ENCODE peak calls at places on chromosomes 16 and 17, in ten cellular contexts. One of them, this sample, is unnamed.

GRCh38 chr16:89349947-89350633 is 132.6 kb downstream of the ZNF778 start:
- DNase-seq in psoas muscle: no peak
- DNase-seq in brain microvascular endothelial cell: no peak
- DNase-seq in RWPE2: no peak
- DNase-seq in transverse colon: no peak
- DNase-seq in left ventricle myocardium inferior: no peak
- DNase-seq in lower lobe of right lung: no peak
- DNase-seq in adrenal gland: no peak
- DNase-seq in HFFc6: no peak
- DNase-seq in lower leg skin: no peak
- DNase-seq in this sample: no peak

GRCh38 chr17:6480325-6480675 is 36.0 kb downstream of the PIMREG start:
- DNase-seq in lower leg skin: no peak
- DNase-seq in psoas muscle: no peak
- DNase-seq in HFFc6: no peak
- DNase-seq in transverse colon: no peak
- DNase-seq in brain microvascular endothelial cell: no peak
- DNase-seq in left ventricle myocardium inferior: no peak
- DNase-seq in lower lobe of right lung: no peak
- DNase-seq in RWPE2: no peak
- DNase-seq in adrenal gland: no peak
- DNase-seq in this sample: no peak

GRCh38 chr16:66131156-66131807 is 235.2 kb upstream of the CDH5 start:
- DNase-seq in RWPE2: no peak
- DNase-seq in transverse colon: no peak
- DNase-seq in lower lobe of right lung: no peak
- DNase-seq in adrenal gland: no peak
- DNase-seq in HFFc6: peak; percentile 61
- DNase-seq in left ventricle myocardium inferior: no peak
- DNase-seq in lower leg skin: no peak
- DNase-seq in psoas muscle: no peak
- DNase-seq in brain microvascular endothelial cell: peak; percentile 24
- DNase-seq in this sample: no peak

GRCh38 chr17:39772987-39773664 is 35.4 kb downstream of the GRB7 start:
- DNase-seq in psoas muscle: no peak
- DNase-seq in HFFc6: no peak
- DNase-seq in adrenal gland: no peak
- DNase-seq in left ventricle myocardium inferior: no peak
- DNase-seq in brain microvascular endothelial cell: no peak
- DNase-seq in lower leg skin: no peak
- DNase-seq in RWPE2: no peak
- DNase-seq in lower lobe of right lung: no peak
- DNase-seq in transverse colon: no peak
- DNase-seq in this sample: no peak

GRCh38 chr17:82120148-82120547 is 22.1 kb upstream of the FASN start:
- DNase-seq in transverse colon: no peak
- DNase-seq in adrenal gland: no peak
- DNase-seq in RWPE2: no peak
- DNase-seq in HFFc6: peak; percentile 83
- DNase-seq in lower leg skin: no peak
- DNase-seq in brain microvascular endothelial cell: no peak
- DNase-seq in psoas muscle: no peak
- DNase-seq in lower lobe of right lung: no peak
- DNase-seq in left ventricle myocardium inferior: no peak
- DNase-seq in this sample: no peak

GRCh38 chr16:1638757-1639156 is 26.6 kb downstream of the CRAMP1 start:
- DNase-seq in HFFc6: no peak
- DNase-seq in brain microvascular endothelial cell: no peak
- DNase-seq in transverse colon: no peak
- DNase-seq in RWPE2: no peak
- DNase-seq in adrenal gland: no peak
- DNase-seq in left ventricle myocardium inferior: no peak
- DNase-seq in lower leg skin: no peak
- DNase-seq in psoas muscle: no peak
- DNase-seq in lower lobe of right lung: no peak
- DNase-seq in this sample: no peak

GRCh38 chr17:50100480-50100883 is 5.3 kb downstream of the PDK2 start:
- DNase-seq in lower leg skin: no peak
- DNase-seq in HFFc6: no peak
- DNase-seq in lower lobe of right lung: peak; percentile 9
- DNase-seq in psoas muscle: no peak
- DNase-seq in brain microvascular endothelial cell: no peak
- DNase-seq in RWPE2: no peak
- DNase-seq in left ventricle myocardium inferior: no peak
- DNase-seq in transverse colon: peak; percentile 70
- DNase-seq in adrenal gland: no peak
- DNase-seq in this sample: no peak

GRCh38 chr17:57032343-57032742 is 52.7 kb upstream of the AKAP1 start:
- DNase-seq in transverse colon: peak; percentile 70
- DNase-seq in left ventricle myocardium inferior: peak; percentile 36
- DNase-seq in HFFc6: no peak
- DNase-seq in psoas muscle: no peak
- DNase-seq in adrenal gland: no peak
- DNase-seq in RWPE2: no peak
- DNase-seq in lower leg skin: no peak
- DNase-seq in brain microvascular endothelial cell: no peak
- DNase-seq in lower lobe of right lung: peak; percentile 63
- DNase-seq in this sample: no peak

GRCh38 chr17:2755941-2756724 is 6.7 kb upstream of the CCDC92B start:
- DNase-seq in left ventricle myocardium inferior: no peak
- DNase-seq in lower lobe of right lung: no peak
- DNase-seq in lower leg skin: no peak
- DNase-seq in RWPE2: no peak
- DNase-seq in psoas muscle: no peak
- DNase-seq in transverse colon: no peak
- DNase-seq in brain microvascular endothelial cell: peak; percentile 3
- DNase-seq in HFFc6: no peak
- DNase-seq in adrenal gland: no peak
- DNase-seq in this sample: no peak

DNA sequence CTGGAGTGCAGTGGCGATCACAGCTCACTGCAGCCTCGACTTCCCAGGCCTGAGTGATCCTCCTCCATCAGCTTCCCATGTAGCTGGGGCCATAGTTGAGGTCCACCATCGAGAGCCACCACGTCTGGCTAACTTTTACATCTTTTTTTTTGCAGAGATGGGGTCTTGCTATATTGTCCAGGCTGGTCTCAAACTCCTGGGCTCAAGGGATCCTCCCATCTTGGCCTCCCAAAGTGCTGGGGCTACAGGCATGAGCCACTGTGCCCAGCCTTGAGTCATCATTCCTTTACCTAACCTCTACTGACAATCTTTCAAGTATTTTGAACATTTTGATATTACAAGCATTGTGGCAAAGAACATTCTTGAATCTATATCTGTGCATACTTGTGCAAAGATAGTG is 9.4 kb upstream of the CCDC92B start:
- DNase-seq in psoas muscle: no peak
- DNase-seq in RWPE2: no peak
- DNase-seq in lower lobe of right lung: no peak
- DNase-seq in left ventricle myocardium inferior: no peak
- DNase-seq in HFFc6: no peak
- DNase-seq in lower leg skin: no peak
- DNase-seq in transverse colon: no peak
- DNase-seq in adrenal gland: no peak
- DNase-seq in brain microvascular endothelial cell: no peak
- DNase-seq in this sample: no peak
- TF ChIP-seq CTCF in psoas muscle: no peak
- TF ChIP-seq CTCF in RWPE2: no peak
- TF ChIP-seq CTCF in lower lobe of right lung: no peak
- TF ChIP-seq CTCF in left ventricle myocardium inferior: no peak
- TF ChIP-seq CTCF in HFFc6: no peak
- TF ChIP-seq CTCF in lower leg skin: no peak
- TF ChIP-seq CTCF in transverse colon: no peak
- TF ChIP-seq CTCF in adrenal gland: no peak
- TF ChIP-seq CTCF in brain microvascular endothelial cell: no peak
- TF ChIP-seq CTCF in this sample: no peak

GRCh38 chr17:76796081-76796480 is 58.2 kb downstream of the MFSD11 start:
- DNase-seq in adrenal gland: no peak
- DNase-seq in brain microvascular endothelial cell: no peak
- DNase-seq in HFFc6: no peak
- DNase-seq in transverse colon: no peak
- DNase-seq in lower lobe of right lung: no peak
- DNase-seq in RWPE2: no peak
- DNase-seq in lower leg skin: no peak
- DNase-seq in psoas muscle: no peak
- DNase-seq in left ventricle myocardium inferior: no peak
- DNase-seq in this sample: no peak

GRCh38 chr17:76797441-76797840 is 59.5 kb downstream of the MFSD11 start:
- DNase-seq in HFFc6: no peak
- DNase-seq in psoas muscle: no peak
- DNase-seq in lower leg skin: no peak
- DNase-seq in lower lobe of right lung: no peak
- DNase-seq in left ventricle myocardium inferior: no peak
- DNase-seq in adrenal gland: no peak
- DNase-seq in brain microvascular endothelial cell: no peak
- DNase-seq in RWPE2: no peak
- DNase-seq in transverse colon: no peak
- DNase-seq in this sample: no peak

GRCh38 chr17:76791053-76791980 is 53.4 kb downstream of the MFSD11 start:
- DNase-seq in HFFc6: no peak
- DNase-seq in left ventricle myocardium inferior: no peak
- DNase-seq in RWPE2: no peak
- DNase-seq in adrenal gland: peak; percentile 32
- DNase-seq in lower leg skin: no peak
- DNase-seq in lower lobe of right lung: no peak
- DNase-seq in psoas muscle: peak; percentile 23
- DNase-seq in brain microvascular endothelial cell: peak; percentile 32
- DNase-seq in transverse colon: peak; percentile 63
- DNase-seq in this sample: no peak

GRCh38 chr17:76792348-76792747 is 54.4 kb downstream of the MFSD11 start:
- DNase-seq in RWPE2: no peak
- DNase-seq in lower leg skin: no peak
- DNase-seq in HFFc6: no peak
- DNase-seq in brain microvascular endothelial cell: no peak
- DNase-seq in left ventricle myocardium inferior: no peak
- DNase-seq in adrenal gland: no peak
- DNase-seq in psoas muscle: no peak
- DNase-seq in transverse colon: no peak
- DNase-seq in lower lobe of right lung: no peak
- DNase-seq in this sample: no peak

DNA sequence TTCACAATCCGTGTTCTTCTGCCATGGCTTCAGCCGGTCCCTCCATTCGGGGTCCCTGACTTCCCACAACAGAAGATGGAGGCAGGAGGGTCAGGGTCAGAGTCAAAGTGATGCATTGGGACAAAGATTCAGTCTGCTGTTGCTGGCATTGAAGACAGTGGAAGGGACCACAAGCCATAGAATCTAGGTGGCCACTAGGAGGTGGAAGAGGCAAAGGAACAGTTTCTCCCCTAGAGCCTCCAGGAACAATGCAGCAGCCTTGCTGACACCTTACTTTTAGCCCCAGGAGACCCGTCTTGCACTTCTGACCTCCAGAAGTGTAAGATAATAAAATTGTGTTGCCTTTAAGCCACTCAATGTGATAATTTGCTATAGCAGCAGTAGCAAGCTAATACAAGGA is 55.9 kb downstream of the MFSD11 start:
- DNase-seq in RWPE2: no peak
- DNase-seq in HFFc6: peak; percentile 23
- DNase-seq in psoas muscle: no peak
- DNase-seq in transverse colon: no peak
- DNase-seq in brain microvascular endothelial cell: peak; percentile 23
- DNase-seq in adrenal gland: no peak
- DNase-seq in lower lobe of right lung: no peak
- DNase-seq in lower leg skin: no peak
- DNase-seq in left ventricle myocardium inferior: no peak
- DNase-seq in this sample: no peak
- TF ChIP-seq CTCF in RWPE2: peak; percentile 45
- TF ChIP-seq CTCF in HFFc6: peak; percentile 75
- TF ChIP-seq CTCF in psoas muscle: no peak
- TF ChIP-seq CTCF in transverse colon: no peak
- TF ChIP-seq CTCF in brain microvascular endothelial cell: peak; percentile 75
- TF ChIP-seq CTCF in adrenal gland: no peak
- TF ChIP-seq CTCF in lower lobe of right lung: no peak
- TF ChIP-seq CTCF in lower leg skin: no peak
- TF ChIP-seq CTCF in left ventricle myocardium inferior: no peak
- TF ChIP-seq CTCF in this sample: peak; percentile 50

DNA sequence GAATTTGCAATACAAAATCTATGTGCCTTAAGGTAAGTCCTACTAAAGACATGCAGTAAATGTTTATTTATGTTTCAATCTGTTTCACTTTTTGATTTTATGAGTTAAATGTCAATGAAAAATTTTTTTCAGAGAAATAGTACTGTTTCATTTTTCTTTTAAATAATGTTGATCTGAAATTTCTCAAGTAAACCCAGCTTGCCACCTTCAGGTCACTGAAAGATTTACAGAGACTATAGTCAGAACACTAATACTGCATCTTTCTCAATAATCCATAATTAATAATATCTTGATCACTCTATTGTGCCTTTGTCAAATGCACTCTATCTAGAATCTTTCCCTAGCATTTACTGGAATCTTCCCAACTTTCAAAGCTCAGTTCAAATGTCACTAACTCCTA is 6.5 kb upstream of the DHX40 start:
- DNase-seq in lower lobe of right lung: no peak
- DNase-seq in RWPE2: no peak
- DNase-seq in lower leg skin: no peak
- DNase-seq in brain microvascular endothelial cell: no peak
- DNase-seq in left ventricle myocardium inferior: no peak
- DNase-seq in adrenal gland: no peak
- DNase-seq in transverse colon: no peak
- DNase-seq in HFFc6: no peak
- DNase-seq in psoas muscle: no peak
- DNase-seq in this sample: no peak
- TF ChIP-seq CTCF in lower lobe of right lung: peak; percentile 27
- TF ChIP-seq CTCF in RWPE2: peak; percentile 38
- TF ChIP-seq CTCF in lower leg skin: no peak
- TF ChIP-seq CTCF in brain microvascular endothelial cell: no peak
- TF ChIP-seq CTCF in left ventricle myocardium inferior: peak; percentile 29
- TF ChIP-seq CTCF in adrenal gland: peak; percentile 38
- TF ChIP-seq CTCF in transverse colon: no peak
- TF ChIP-seq CTCF in HFFc6: peak; percentile 74
- TF ChIP-seq CTCF in psoas muscle: peak; percentile 26
- TF ChIP-seq CTCF in this sample: peak; percentile 84

GRCh38 chr17:32299579-32300158 is 34.0 kb downstream of the RHBDL3 start:
- DNase-seq in brain microvascular endothelial cell: no peak
- DNase-seq in left ventricle myocardium inferior: no peak
- DNase-seq in lower lobe of right lung: no peak
- DNase-seq in transverse colon: no peak
- DNase-seq in HFFc6: no peak
- DNase-seq in RWPE2: no peak
- DNase-seq in lower leg skin: no peak
- DNase-seq in adrenal gland: no peak
- DNase-seq in psoas muscle: no peak
- DNase-seq in this sample: no peak

GRCh38 chr17:32297860-32298259 is 32.2 kb downstream of the RHBDL3 start:
- DNase-seq in HFFc6: no peak
- DNase-seq in left ventricle myocardium inferior: no peak
- DNase-seq in lower lobe of right lung: no peak
- DNase-seq in RWPE2: no peak
- DNase-seq in psoas muscle: no peak
- DNase-seq in brain microvascular endothelial cell: no peak
- DNase-seq in adrenal gland: no peak
- DNase-seq in transverse colon: no peak
- DNase-seq in lower leg skin: no peak
- DNase-seq in this sample: no peak

GRCh38 chr17:32297424-32297823 is 31.8 kb downstream of the RHBDL3 start:
- DNase-seq in left ventricle myocardium inferior: no peak
- DNase-seq in lower lobe of right lung: no peak
- DNase-seq in HFFc6: no peak
- DNase-seq in psoas muscle: no peak
- DNase-seq in brain microvascular endothelial cell: no peak
- DNase-seq in lower leg skin: no peak
- DNase-seq in RWPE2: no peak
- DNase-seq in adrenal gland: no peak
- DNase-seq in transverse colon: no peak
- DNase-seq in this sample: no peak

GRCh38 chr17:32298721-32299578 is 33.3 kb downstream of the RHBDL3 start:
- DNase-seq in lower leg skin: no peak
- DNase-seq in adrenal gland: no peak
- DNase-seq in left ventricle myocardium inferior: no peak
- DNase-seq in lower lobe of right lung: no peak
- DNase-seq in RWPE2: no peak
- DNase-seq in HFFc6: no peak
- DNase-seq in psoas muscle: no peak
- DNase-seq in brain microvascular endothelial cell: no peak
- DNase-seq in transverse colon: no peak
- DNase-seq in this sample: no peak

DNA sequence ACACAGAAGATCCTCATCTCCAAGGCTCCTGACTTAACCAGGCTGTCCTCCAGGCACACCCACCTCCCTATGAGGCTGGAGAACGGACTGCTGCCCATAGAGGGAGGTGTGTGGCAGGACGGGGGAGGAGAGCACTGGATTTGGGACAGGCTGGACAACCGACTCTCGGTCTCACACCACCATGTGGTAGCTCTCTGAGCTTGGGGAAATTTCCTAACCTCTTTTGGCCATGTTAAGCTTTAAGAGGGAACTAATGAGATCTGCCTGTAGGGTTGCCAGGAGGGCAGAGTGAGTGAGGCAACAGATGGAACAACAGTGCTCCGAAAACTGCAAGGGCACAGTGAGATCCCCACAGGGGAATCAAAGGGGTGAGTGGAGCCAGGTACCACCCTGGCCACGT is 32.7 kb downstream of the RHBDL3 start:
- DNase-seq in lower leg skin: no peak
- DNase-seq in RWPE2: no peak
- DNase-seq in left ventricle myocardium inferior: no peak
- DNase-seq in adrenal gland: no peak
- DNase-seq in brain microvascular endothelial cell: no peak
- DNase-seq in psoas muscle: no peak
- DNase-seq in HFFc6: no peak
- DNase-seq in transverse colon: no peak
- DNase-seq in lower lobe of right lung: no peak
- DNase-seq in this sample: no peak
- TF ChIP-seq CTCF in lower leg skin: no peak
- TF ChIP-seq CTCF in RWPE2: no peak
- TF ChIP-seq CTCF in left ventricle myocardium inferior: no peak
- TF ChIP-seq CTCF in adrenal gland: no peak
- TF ChIP-seq CTCF in brain microvascular endothelial cell: no peak
- TF ChIP-seq CTCF in psoas muscle: no peak
- TF ChIP-seq CTCF in HFFc6: no peak
- TF ChIP-seq CTCF in transverse colon: no peak
- TF ChIP-seq CTCF in lower lobe of right lung: no peak
- TF ChIP-seq CTCF in this sample: no peak

This sample was measured in chondrocyte.